ENCODE peak calls at places on chromosomes 13 and 19, in five cellular contexts. P, Q, V, W and F are unnamed samples.

GRCh38 chr13:74461011-74461410 is 326.8 kb upstream of the KLF12 start:
- DNase-seq in Q (no peak), V (no peak), W (no peak), P (no peak), F (no peak)

GRCh38 chr13:83780201-83780600 is 102.1 kb downstream of the SLITRK1 start:
- DNase-seq in P (no peak), W (no peak), V (no peak), Q (no peak), F (no peak)

GRCh38 chr13:43261018-43261417 is 237.6 kb downstream of the DNAJC15 start:
- DNase-seq in W (no peak), V (no peak), Q (no peak), P (no peak), F (no peak)

GRCh38 chr13:97139704-97140103 is 82.4 kb upstream of the MBNL2 start:
- DNase-seq in V (no peak), P (no peak), W (no peak), Q (no peak), F (no peak)

GRCh38 chr13:96940961-96941360 is 53.3 kb downstream of the OXGR1 start:
- DNase-seq in W (no peak), V (no peak), Q (no peak), P (no peak), F (no peak)

GRCh38 chr13:106349080-106349841 is 186.2 kb downstream of the EFNB2 start:
- DNase-seq in Q (no peak), P (no peak), W (peak; percentile 69), V (no peak), F (no peak)

GRCh38 chr19:45771331-45771933 is 2.4 kb upstream of the SIX5 start:
- DNase-seq in V (no peak), W (no peak), Q (no peak), P (no peak), F (no peak)

GRCh38 chr13:37905736-37906135 is 36.2 kb upstream of the TRPC4 start:
- DNase-seq in Q (no peak), V (no peak), P (no peak), W (no peak), F (no peak)

GRCh38 chr13:43030548-43030947 is 7.2 kb downstream of the DNAJC15 start:
- DNase-seq in P (no peak), V (no peak), Q (no peak), W (no peak), F (no peak)

GRCh38 chr13:79423801-79424642 is 18.0 kb upstream of the RBM26 start:
- DNase-seq in Q (no peak), V (no peak), W (no peak), P (no peak), F (no peak)

GRCh38 chr19:4868286-4868834 is 893 bp upstream of the PLIN3 start:
- DNase-seq in P (no peak), V (no peak), Q (no peak), W (no peak), F (no peak)

DNA sequence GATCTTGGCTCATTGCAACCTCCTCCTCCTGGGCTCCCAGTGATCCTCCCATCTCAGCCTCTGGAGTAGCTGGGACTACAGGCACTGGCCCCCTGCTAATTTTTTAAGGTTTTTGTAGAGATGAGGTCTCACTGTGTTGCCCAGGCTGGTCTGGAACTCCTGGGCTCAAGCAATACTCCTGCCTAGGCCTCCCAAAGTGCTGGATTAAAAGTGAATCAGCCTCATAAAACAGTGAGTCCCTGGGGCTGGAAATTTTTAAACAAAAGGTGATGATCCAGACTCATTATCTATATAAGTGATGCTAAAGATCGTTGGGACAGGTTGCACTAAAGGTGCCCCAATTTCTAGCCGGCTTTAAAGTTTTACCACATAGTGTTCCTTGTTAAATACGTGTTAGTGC is 112.7 kb downstream of the LMO7 start:
- DNase-seq in V (no peak), Q (no peak), P (no peak), W (no peak), F (no peak)
- H3K27ac ChIP-seq in V (no peak overlapping the region), Q (no peak overlapping the region), P (peak overlapping the region; percentile 46), W (no peak overlapping the region), F (peak overlapping the region; percentile 56)

DNA sequence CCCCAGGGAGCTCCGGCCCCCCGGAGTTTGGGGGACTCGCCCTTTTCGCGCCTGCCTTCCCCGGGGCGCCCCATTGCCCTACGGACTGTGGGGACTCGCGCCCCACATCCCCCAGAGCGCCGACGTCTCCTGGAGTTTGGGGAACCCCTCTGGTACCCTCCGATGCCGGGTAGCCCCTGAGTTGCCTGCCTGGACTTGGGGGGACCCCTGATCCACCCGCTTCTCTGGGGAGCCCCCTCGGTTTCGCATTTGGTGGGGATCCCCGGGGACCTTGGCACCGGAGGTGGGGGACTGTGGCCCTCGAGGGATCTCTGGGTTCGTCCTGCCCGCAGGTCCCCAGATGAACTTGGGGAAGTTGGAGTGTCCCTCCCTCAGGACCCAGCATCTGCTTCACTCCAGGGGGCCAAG is 782 bp downstream of the EFNA2 start:
- DNase-seq in V (no peak), W (no peak), Q (no peak), P (no peak), F (no peak)
- H3K27me3 ChIP-seq in V (peaks cover 23% of the 10 kb centered on the region), W (peaks cover 8% of the 10 kb centered on the region), Q (peaks cover 23% of the 10 kb centered on the region), P (peaks cover 31% of the 10 kb centered on the region), F (peaks cover 18% of the 10 kb centered on the region)

GRCh38 chr19:1082928-1083816 is 12.0 kb downstream of the POLR2E start:
- DNase-seq in P (no peak), Q (no peak), V (no peak), W (no peak), F (no peak)
- H3K27ac ChIP-seq in P (no peak overlapping the region), Q (peak overlapping the region; percentile 45), V (no peak overlapping the region), W (no peak overlapping the region), F (no peak overlapping the region)

GRCh38 chr19:7917292-7918061 is 2.7 kb upstream of the SNAPC2 start:
- DNase-seq in V (peak; percentile 48), W (no peak), Q (no peak), P (no peak), F (no peak)

GRCh38 chr19:7916908-7917291 is 2.3 kb downstream of the TGFBR3L start:
- DNase-seq in V (no peak), Q (no peak), W (no peak), P (no peak), F (no peak)

GRCh38 chr19:7914598-7915045 is at the start of gene TGFBR3L:
- DNase-seq in Q (no peak), V (no peak), W (no peak), P (peak; percentile 30), F (no peak)

GRCh38 chr19:7915250-7916136 is 863 bp downstream of the TGFBR3L start:
- DNase-seq in W (no peak), Q (no peak), P (no peak), V (no peak), F (no peak)

GRCh38 chr19:7916137-7916907 is 1.7 kb downstream of the TGFBR3L start:
- DNase-seq in P (no peak), Q (no peak), V (peak; percentile 60), W (no peak), F (no peak)
- H3K27me3 ChIP-seq in P (peaks cover 5% of the 10 kb centered on the region), Q (peaks cover 10% of the 10 kb centered on the region), V (peaks cover 18% of the 10 kb centered on the region), W (no peaks in the 10 kb centered on the region), F (no peaks in the 10 kb centered on the region)

GRCh38 chr19:10726268-10726667 is 8.4 kb downstream of the DNM2 start:
- DNase-seq in Q (no peak), P (no peak), V (no peak), W (no peak), F (no peak)

GRCh38 chr19:10727599-10728250 is 9.8 kb downstream of the DNM2 start:
- DNase-seq in V (no peak), P (no peak), W (no peak), Q (no peak), F (no peak)

GRCh38 chr19:10725415-10725814 is 7.5 kb downstream of the DNM2 start:
- DNase-seq in V (no peak), Q (no peak), W (no peak), P (no peak), F (no peak)

GRCh38 chr19:10720607-10721125 is 2.8 kb downstream of the DNM2 start:
- DNase-seq in P (no peak), W (no peak), Q (no peak), V (no peak), F (no peak)

GRCh38 chr19:10724573-10725071 is 6.7 kb downstream of the DNM2 start:
- DNase-seq in V (no peak), P (no peak), Q (no peak), W (no peak), F (no peak)
- H3K27ac ChIP-seq in V (no peak overlapping the region), P (no peak overlapping the region), Q (no peak overlapping the region), W (peak overlapping the region; percentile 77), F (peak overlapping the region; percentile 0)

GRCh38 chr19:47679251-47679900 is 33.8 kb upstream of the EHD2 start:
- DNase-seq in Q (no peak), V (no peak), W (no peak), P (no peak), F (no peak)
- H3K27me3 ChIP-seq in Q (no peaks in the 10 kb centered on the region), V (no peaks in the 10 kb centered on the region), W (no peaks in the 10 kb centered on the region), P (no peaks in the 10 kb centered on the region), F (no peaks in the 10 kb centered on the region)

DNA sequence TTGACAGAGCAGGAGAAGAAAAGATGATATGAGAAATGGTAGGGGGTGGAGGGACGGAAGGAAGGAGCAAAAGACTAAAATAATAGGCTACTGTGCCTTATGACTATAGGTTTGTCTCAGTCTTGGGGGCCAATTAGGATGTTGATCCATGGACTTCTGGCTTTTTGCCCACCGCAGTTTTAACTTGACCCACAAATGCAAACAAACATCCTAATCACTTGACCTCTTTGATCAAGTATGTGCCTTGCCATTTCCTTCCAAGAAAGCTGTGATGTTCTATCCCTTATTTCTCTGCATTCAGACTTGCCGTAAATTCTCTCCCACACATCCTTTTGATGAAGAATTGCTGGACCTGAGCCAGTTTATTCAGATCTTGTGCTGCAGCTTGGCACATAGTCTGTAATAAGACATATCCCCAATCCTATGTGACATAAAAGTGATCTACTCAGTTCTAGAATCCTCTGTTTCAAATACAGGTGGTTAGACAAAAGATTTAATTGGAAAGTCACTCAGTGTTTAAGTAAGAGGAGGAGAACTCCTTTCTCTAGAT is 62.8 kb downstream of the TPT1 start:
- DNase-seq in W (no peak), Q (no peak), P (no peak), V (no peak), F (no peak)
- H3K27ac ChIP-seq in W (no peak overlapping the region), Q (no peak overlapping the region), P (no peak overlapping the region), V (no peak overlapping the region), F (no peak overlapping the region)

DNA sequence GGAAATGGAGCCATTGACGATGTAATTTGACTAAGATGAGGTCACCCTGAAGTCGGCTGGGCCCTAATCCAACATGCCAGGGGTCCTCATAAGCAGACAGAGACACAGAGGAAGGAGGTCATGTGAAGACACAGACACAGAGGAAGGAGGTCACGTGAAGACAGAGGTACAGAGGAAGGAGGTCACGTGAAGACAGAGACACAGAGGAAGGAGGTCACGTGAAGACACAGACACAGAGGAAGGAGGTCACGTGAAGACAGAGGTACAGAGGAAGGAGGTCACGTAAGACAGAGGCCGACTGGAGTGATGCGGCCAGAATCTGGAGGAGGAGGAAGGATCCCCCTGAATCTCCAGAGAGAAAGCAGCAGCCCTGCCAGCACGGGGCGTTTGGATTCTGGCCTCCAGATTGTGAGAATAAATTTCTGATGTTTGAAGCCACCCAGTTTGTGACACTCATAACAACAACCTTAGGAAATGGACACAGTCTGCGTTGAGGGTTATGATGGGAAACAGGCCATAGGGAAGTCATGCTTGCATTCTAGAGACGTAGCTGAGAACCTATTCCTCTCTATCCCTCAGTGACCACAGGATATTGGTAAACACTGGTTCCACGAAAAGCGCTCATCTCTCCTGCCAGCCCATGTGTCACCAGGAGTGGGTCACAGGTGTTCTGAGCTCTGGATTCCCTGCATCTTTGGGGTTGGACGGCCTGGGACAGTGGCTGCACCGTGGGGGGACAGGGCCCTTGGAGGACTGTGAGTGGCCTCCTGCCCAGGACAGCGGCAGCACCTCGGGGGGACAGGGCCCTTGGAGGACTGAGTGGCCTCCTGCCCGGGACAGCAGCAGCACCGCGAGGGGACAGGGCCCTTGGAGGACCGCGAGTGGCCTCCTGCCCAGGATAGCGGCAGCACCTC is 108.5 kb downstream of the SOX1 start:
- DNase-seq in Q (no peak), P (no peak), W (no peak), V (no peak), F (no peak)
- H3K27me3 ChIP-seq in Q (no peaks in the 10 kb centered on the region), P (peaks cover 5% of the 10 kb centered on the region), W (no peaks in the 10 kb centered on the region), V (no peaks in the 10 kb centered on the region), F (no peaks in the 10 kb centered on the region)

GRCh38 chr13:33676045-33676699 is 141.8 kb upstream of the RFC3 start:
- DNase-seq in P (no peak), Q (no peak), W (no peak), V (no peak), F (no peak)
- H3K27ac ChIP-seq in P (peak overlapping the region; percentile 70), Q (peak overlapping the region; percentile 59), W (peak overlapping the region; percentile 62), V (no peak overlapping the region), F (no peak overlapping the region)